ENCODE peak calls at places on chromosomes 16 and 17, in four cellular contexts. One of them, this sample, is unnamed.

GRCh38 chr16:70770968-70771552 is 29.9 kb downstream of the VAC14 start:
- DNase-seq in heart right ventricle: peak; percentile 49
- DNase-seq in tibial nerve: peak; percentile 45
- DNase-seq in PC-9: peak; percentile 67
- DNase-seq in this sample: peak; percentile 79

GRCh38 chr16:57184890-57185445 is 871 bp downstream of the PSME3IP1 start:
- DNase-seq in heart right ventricle: no peak
- DNase-seq in tibial nerve: no peak
- DNase-seq in PC-9: no peak
- DNase-seq in this sample: no peak

GRCh38 chr16:56400458-56400857 is 24.9 kb downstream of the AMFR start:
- DNase-seq in heart right ventricle: no peak
- DNase-seq in tibial nerve: no peak
- DNase-seq in PC-9: no peak
- DNase-seq in this sample: no peak

GRCh38 chr16:83098536-83098935 is 471.8 kb downstream of the CDH13 start:
- DNase-seq in heart right ventricle: no peak
- DNase-seq in tibial nerve: no peak
- DNase-seq in PC-9: no peak
- DNase-seq in this sample: no peak

GRCh38 chr16:80792031-80792430 is 12.4 kb downstream of the CDYL2 start:
- DNase-seq in heart right ventricle: no peak
- DNase-seq in tibial nerve: no peak
- DNase-seq in PC-9: no peak
- DNase-seq in this sample: no peak

GRCh38 chr16:84462296-84463210 is 41.9 kb downstream of the MEAK7 start:
- DNase-seq in heart right ventricle: no peak
- DNase-seq in tibial nerve: no peak
- DNase-seq in PC-9: peak; percentile 39
- DNase-seq in this sample: peak; percentile 4

GRCh38 chr16:49663081-49664057 is 192.5 kb downstream of the ZNF423 start:
- DNase-seq in heart right ventricle: peak; percentile 50
- DNase-seq in tibial nerve: peak; percentile 28
- DNase-seq in PC-9: no peak
- DNase-seq in this sample: peak; percentile 48

GRCh38 chr16:10080031-10080772 is 102.0 kb downstream of the GRIN2A start:
- DNase-seq in heart right ventricle: peak; percentile 25
- DNase-seq in tibial nerve: no peak
- DNase-seq in PC-9: peak; percentile 86
- DNase-seq in this sample: peak; percentile 42

GRCh38 chr17:33292981-33293867 is at the start of gene ASIC2:
- DNase-seq in heart right ventricle: no peak
- DNase-seq in tibial nerve: no peak
- DNase-seq in PC-9: no peak
- DNase-seq in this sample: no peak

GRCh38 chr16:3582276-3583165 is 5.3 kb upstream of the NLRC3 start:
- DNase-seq in heart right ventricle: no peak
- DNase-seq in tibial nerve: no peak
- DNase-seq in PC-9: no peak
- DNase-seq in this sample: no peak

GRCh38 chr16:30844671-30845449 is 49.0 kb downstream of the BCL7C start:
- DNase-seq in heart right ventricle: peak; percentile 22
- DNase-seq in tibial nerve: peak; percentile 32
- DNase-seq in PC-9: peak; percentile 81
- DNase-seq in this sample: peak; percentile 66

GRCh38 chr16:9311303-9311954 is 220.0 kb downstream of the HAPSTR1 start:
- DNase-seq in heart right ventricle: no peak
- DNase-seq in tibial nerve: no peak
- DNase-seq in PC-9: no peak
- DNase-seq in this sample: no peak

GRCh38 chr17:17216776-17217175 is 10.6 kb upstream of the PLD6 start:
- DNase-seq in heart right ventricle: no peak
- DNase-seq in tibial nerve: no peak
- DNase-seq in PC-9: no peak
- DNase-seq in this sample: no peak

GRCh38 chr17:2050246-2050866 is 4.5 kb upstream of the HIC1 start:
- DNase-seq in heart right ventricle: peak; percentile 72
- DNase-seq in tibial nerve: no peak
- DNase-seq in PC-9: no peak
- DNase-seq in this sample: peak; percentile 72

GRCh38 chr16:80591071-80591935 is 50.5 kb downstream of the DYNLRB2 start:
- DNase-seq in heart right ventricle: no peak
- DNase-seq in tibial nerve: no peak
- DNase-seq in PC-9: no peak
- DNase-seq in this sample: no peak

GRCh38 chr16:89476811-89477261 is 13.5 kb downstream of the ANKRD11 start:
- DNase-seq in heart right ventricle: no peak
- DNase-seq in tibial nerve: no peak
- DNase-seq in PC-9: no peak
- DNase-seq in this sample: no peak

GRCh38 chr17:10799407-10799806 is 4.5 kb downstream of the TMEM238L start:
- DNase-seq in heart right ventricle: no peak
- DNase-seq in tibial nerve: no peak
- DNase-seq in PC-9: peak; percentile 40
- DNase-seq in this sample: no peak

GRCh38 chr17:9132291-9132690 is 111.0 kb downstream of the NTN1 start:
- DNase-seq in heart right ventricle: no peak
- DNase-seq in tibial nerve: no peak
- DNase-seq in PC-9: no peak
- DNase-seq in this sample: no peak

GRCh38 chr17:55433629-55434422 is 12.2 kb upstream of the MMD start:
- DNase-seq in heart right ventricle: no peak
- DNase-seq in tibial nerve: no peak
- DNase-seq in PC-9: peak; percentile 98
- DNase-seq in this sample: no peak

GRCh38 chr17:29209073-29209472 is 28.9 kb upstream of the MYO18A start:
- DNase-seq in heart right ventricle: no peak
- DNase-seq in tibial nerve: no peak
- DNase-seq in PC-9: no peak
- DNase-seq in this sample: no peak

GRCh38 chr16:9099131-9099625 is 7.7 kb downstream of the HAPSTR1 start:
- DNase-seq in heart right ventricle: no peak
- DNase-seq in tibial nerve: no peak
- DNase-seq in PC-9: peak; percentile 70
- DNase-seq in this sample: no peak

GRCh38 chr16:15765880-15766279 is 90.9 kb downstream of the MYH11 start:
- DNase-seq in heart right ventricle: no peak
- DNase-seq in tibial nerve: no peak
- DNase-seq in PC-9: peak; percentile 53
- DNase-seq in this sample: no peak

GRCh38 chr17:80941743-80942211 is 49.9 kb upstream of the CHMP6 start:
- DNase-seq in heart right ventricle: peak; percentile 33
- DNase-seq in tibial nerve: no peak
- DNase-seq in PC-9: no peak
- DNase-seq in this sample: peak; percentile 65

GRCh38 chr16:83200005-83200779 is 573.4 kb downstream of the CDH13 start:
- DNase-seq in heart right ventricle: peak; percentile 11
- DNase-seq in tibial nerve: no peak
- DNase-seq in PC-9: no peak
- DNase-seq in this sample: no peak

GRCh38 chr16:66923247-66923851 is 2.0 kb downstream of the RRAD start:
- DNase-seq in heart right ventricle: peak; percentile 67
- DNase-seq in tibial nerve: no peak
- DNase-seq in PC-9: no peak
- DNase-seq in this sample: peak; percentile 73

DNA sequence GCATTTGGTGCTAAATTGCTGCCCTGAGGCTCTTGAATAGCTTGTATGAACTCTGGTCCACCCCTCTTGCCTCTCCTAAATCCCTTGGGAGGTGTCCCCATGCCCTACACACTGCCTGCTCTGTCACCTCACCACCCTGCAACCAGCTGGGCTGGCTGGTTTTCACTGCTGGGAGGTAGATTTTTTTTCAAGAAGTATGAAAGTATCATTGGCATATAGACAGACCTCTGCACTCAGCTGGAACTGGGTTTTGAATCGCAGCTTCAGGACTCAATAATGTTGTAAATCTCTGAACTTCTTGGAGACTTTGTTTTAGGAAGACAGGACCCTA is 184.9 kb downstream of the MSI2 start:
- DNase-seq in heart right ventricle: no peak
- DNase-seq in tibial nerve: no peak
- DNase-seq in PC-9: no peak
- DNase-seq in this sample: no peak
- H3K4me3 ChIP-seq in heart right ventricle: no peak overlapping the region
- H3K4me3 ChIP-seq in tibial nerve: no peak overlapping the region
- H3K4me3 ChIP-seq in PC-9: no peak overlapping the region
- H3K4me3 ChIP-seq in this sample: no peak overlapping the region

DNA sequence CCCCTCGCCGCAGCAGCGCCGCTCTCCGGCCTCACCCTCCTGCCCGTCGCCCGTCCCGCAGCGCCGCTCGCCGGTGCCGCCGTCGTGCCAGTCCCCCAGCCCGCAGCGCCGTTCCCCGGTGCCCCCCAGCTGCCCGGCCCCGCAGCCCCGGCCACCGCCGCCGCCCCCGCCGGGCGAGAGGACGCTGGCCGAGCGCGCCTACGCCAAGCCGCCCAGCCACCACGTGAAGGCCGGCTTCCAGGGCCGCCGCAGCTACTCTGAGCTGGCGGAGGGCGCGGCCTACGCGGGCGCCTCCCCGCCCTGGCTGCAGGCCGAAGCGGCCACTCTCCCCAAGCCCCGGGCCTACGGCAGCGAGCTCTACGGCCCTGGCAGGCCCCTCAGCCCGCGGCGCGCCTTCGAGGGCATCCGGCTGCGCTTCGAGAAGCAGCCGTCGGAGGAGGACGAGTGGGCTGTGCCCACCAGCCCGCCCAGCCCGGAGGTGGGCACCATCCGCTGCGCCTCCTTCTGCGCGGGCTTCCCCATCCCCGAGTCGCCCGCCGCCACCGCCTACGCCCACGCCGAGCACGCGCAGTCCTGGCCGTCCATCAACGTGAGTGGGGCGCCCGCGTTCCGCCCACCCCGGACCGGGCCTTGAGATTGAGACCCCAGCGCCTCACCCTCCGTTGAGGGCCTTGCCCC is 15.0 kb downstream of the TBKBP1 start:
- DNase-seq in heart right ventricle: peak; percentile 66
- DNase-seq in tibial nerve: no peak
- DNase-seq in PC-9: no peak
- DNase-seq in this sample: no peak
- H3K4me3 ChIP-seq in heart right ventricle: peak overlapping the region; percentile 36
- H3K4me3 ChIP-seq in tibial nerve: no peak overlapping the region
- H3K4me3 ChIP-seq in PC-9: no peak overlapping the region
- H3K4me3 ChIP-seq in this sample: peak overlapping the region; percentile 5

DNA sequence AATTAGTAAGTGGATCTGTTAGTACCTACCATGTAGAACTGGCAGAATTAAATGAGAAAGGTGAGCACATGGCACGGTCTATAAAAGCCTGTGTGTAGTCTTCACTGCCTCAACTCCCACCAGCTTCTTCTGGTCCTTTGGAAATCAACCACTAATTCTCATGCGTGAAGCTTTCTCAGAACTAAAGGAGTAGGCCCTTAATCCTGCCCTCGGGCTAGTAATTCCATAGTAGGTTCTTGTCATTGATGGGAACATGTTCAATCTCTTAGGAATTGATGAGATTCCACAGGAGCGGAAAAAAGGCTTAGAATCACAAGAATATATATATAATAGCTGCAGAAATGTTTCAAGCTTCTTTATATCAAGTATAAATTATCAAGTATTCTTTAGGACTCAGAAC is 21.7 kb downstream of the CDR2 start:
- DNase-seq in heart right ventricle: no peak
- DNase-seq in tibial nerve: no peak
- DNase-seq in PC-9: no peak
- DNase-seq in this sample: no peak
- H3K4me3 ChIP-seq in heart right ventricle: no peak overlapping the region
- H3K4me3 ChIP-seq in tibial nerve: no peak overlapping the region
- H3K4me3 ChIP-seq in PC-9: no peak overlapping the region
- H3K4me3 ChIP-seq in this sample: no peak overlapping the region

GRCh38 chr17:39746145-39746461 is 8.4 kb downstream of the GRB7 start:
- DNase-seq in heart right ventricle: no peak
- DNase-seq in tibial nerve: no peak
- DNase-seq in PC-9: no peak
- DNase-seq in this sample: no peak

GRCh38 chr17:39744836-39745215 is 7.1 kb downstream of the GRB7 start:
- DNase-seq in heart right ventricle: no peak
- DNase-seq in tibial nerve: no peak
- DNase-seq in PC-9: no peak
- DNase-seq in this sample: no peak

GRCh38 chr17:39750131-39751015 is 12.6 kb downstream of the GRB7 start:
- DNase-seq in heart right ventricle: peak; percentile 46
- DNase-seq in tibial nerve: no peak
- DNase-seq in PC-9: peak; percentile 39
- DNase-seq in this sample: no peak

GRCh38 chr17:39745335-39746144 is 7.8 kb downstream of the GRB7 start:
- DNase-seq in heart right ventricle: no peak
- DNase-seq in tibial nerve: no peak
- DNase-seq in PC-9: no peak
- DNase-seq in this sample: no peak

DNA sequence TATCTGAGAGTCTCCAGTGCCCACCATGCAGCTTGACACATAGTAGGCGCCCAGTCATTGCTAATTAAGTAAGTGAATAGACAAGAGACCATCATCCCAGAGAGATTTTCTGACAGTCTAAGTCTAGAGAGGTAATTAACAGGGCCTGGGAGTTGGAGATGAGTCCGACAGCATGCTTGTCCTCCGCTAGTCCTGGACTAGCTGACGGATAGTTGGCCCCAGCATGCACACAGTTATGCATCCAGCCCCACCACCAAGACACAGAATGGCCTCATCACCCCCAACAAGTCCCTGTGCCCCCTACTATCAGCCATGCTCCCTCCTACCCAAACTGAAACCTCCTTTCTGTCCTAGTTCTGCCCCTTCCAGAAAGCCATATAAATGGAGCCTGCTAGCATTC is 10.0 kb downstream of the GRB7 start:
- DNase-seq in heart right ventricle: no peak
- DNase-seq in tibial nerve: no peak
- DNase-seq in PC-9: no peak
- DNase-seq in this sample: no peak
- H3K4me3 ChIP-seq in heart right ventricle: no peak overlapping the region
- H3K4me3 ChIP-seq in tibial nerve: no peak overlapping the region
- H3K4me3 ChIP-seq in PC-9: no peak overlapping the region
- H3K4me3 ChIP-seq in this sample: no peak overlapping the region

GRCh38 chr17:75588546-75589016 is 981 bp downstream of the MYO15B start:
- DNase-seq in heart right ventricle: peak; percentile 67
- DNase-seq in tibial nerve: no peak
- DNase-seq in PC-9: no peak
- DNase-seq in this sample: peak; percentile 54
- H3K4me3 ChIP-seq in heart right ventricle: peak overlapping the region; percentile 79
- H3K4me3 ChIP-seq in tibial nerve: peak overlapping the region; percentile 67
- H3K4me3 ChIP-seq in PC-9: peak overlapping the region; percentile 35
- H3K4me3 ChIP-seq in this sample: peak overlapping the region; percentile 67

This sample was measured in uterus.